ENCODE peak calls at places on chromosome 3, in nine cellular contexts. G is astrocyte of the spinal cord, T is BJ, J is choroid plexus epithelial cell, W is cardiac muscle cell, L is heart right ventricle, M is HCT116, H is stomach, Y is AG10803. V is an unnamed sample.

GRCh38 chr3:17188378-17188777 is 303.6 kb downstream of the PLCL2 start:
- DNase-seq in G (no peak), Y (no peak), J (no peak), W (no peak), H (no peak), L (no peak), T (no peak), M (no peak), V (no peak)

GRCh38 chr3:61894988-61895935 is 333.9 kb downstream of the PTPRG start:
- DNase-seq in T (peak), W (peak), J (peak), H (peak), L (no peak), Y (peak), G (peak), M (peak), V (peak)

GRCh38 chr3:111368061-111368460 is 173.9 kb upstream of the CD96 start:
- DNase-seq in J (peak), H (no peak), M (no peak), W (no peak), Y (peak), T (no peak), L (no peak), G (no peak), V (peak)

GRCh38 chr3:83514130-83514914 is 1444.5 kb upstream of the CADM2 start:
- DNase-seq in W (no peak), J (peak), T (no peak), G (peak), Y (no peak), L (no peak), H (no peak), M (no peak), V (no peak)

GRCh38 chr3:28922376-28922775 is 358.5 kb upstream of the RBMS3 start:
- DNase-seq in Y (no peak), M (no peak), J (no peak), G (no peak), L (no peak), W (no peak), H (no peak), T (no peak), V (no peak)

GRCh38 chr3:46397111-46397510 is 9.8 kb downstream of the CCR5AS start:
- DNase-seq in H (no peak), T (no peak), L (no peak), Y (no peak), J (no peak), G (no peak), M (no peak), W (no peak), V (no peak)

GRCh38 chr3:181105636-181106035 is 116.1 kb upstream of the DNAJC19 start:
- DNase-seq in H (no peak), W (no peak), M (no peak), Y (no peak), L (no peak), J (no peak), G (no peak), T (no peak), V (no peak)

GRCh38 chr3:31035681-31036080 is 141.2 kb upstream of the GADL1 start:
- DNase-seq in M (no peak), L (no peak), J (peak), W (no peak), Y (no peak), H (no peak), G (peak), T (no peak), V (no peak)

GRCh38 chr3:170418422-170419300 is at the start of gene CLDN11:
- DNase-seq in H (no peak), G (peak), Y (peak), M (no peak), T (no peak), J (peak), L (peak), W (peak), V (peak)

GRCh38 chr3:160860346-160860745 is 104.3 kb downstream of the PPM1L start:
- DNase-seq in L (no peak), H (no peak), Y (no peak), G (no peak), J (no peak), M (no peak), W (no peak), T (no peak), V (no peak)

GRCh38 chr3:130258532-130258952 is 86.9 kb upstream of the COL6A5 start:
- DNase-seq in L (no peak), G (no peak), H (no peak), T (no peak), W (peak), J (peak), Y (peak), M (no peak), V (peak)

GRCh38 chr3:28971156-28971555 is 309.7 kb upstream of the RBMS3 start:
- DNase-seq in J (no peak), M (no peak), L (no peak), W (peak), T (no peak), G (no peak), Y (no peak), H (no peak), V (no peak)

GRCh38 chr3:71991681-71992080 is 206.7 kb upstream of the PROK2 start:
- DNase-seq in G (no peak), J (no peak), M (no peak), W (no peak), H (no peak), Y (no peak), T (no peak), L (no peak), V (no peak)

GRCh38 chr3:15899438-15899837 is 101.7 kb upstream of the ANKRD28 start:
- DNase-seq in W (peak), Y (peak), M (peak), T (no peak), J (peak), H (no peak), G (peak), L (no peak), V (peak)

GRCh38 chr3:52345521-52346110 is 29.5 kb downstream of the DNAH1 start:
- DNase-seq in W (peak), L (no peak), M (no peak), H (no peak), T (no peak), G (no peak), J (no peak), Y (peak), V (no peak)

GRCh38 chr3:15241341-15241740 is 35.3 kb downstream of the CAPN7 start:
- DNase-seq in J (peak), H (no peak), Y (peak), L (no peak), G (no peak), W (peak), M (peak), T (no peak), V (no peak)

GRCh38 chr3:113258311-113258710 is 47.0 kb downstream of the BOC start:
- DNase-seq in H (no peak), W (no peak), L (no peak), Y (peak), T (no peak), G (no peak), M (no peak), J (no peak), V (no peak)

GRCh38 chr3:151107701-151108100 is 22.2 kb downstream of the MED12L start:
- DNase-seq in Y (no peak), H (no peak), W (no peak), T (no peak), M (no peak), L (no peak), G (no peak), J (no peak), V (no peak)

GRCh38 chr3:62876064-62876463 is 848 bp upstream of the CADPS start:
- DNase-seq in T (no peak), Y (peak), G (peak), W (peak), M (no peak), J (peak), L (peak), H (no peak), V (peak)

GRCh38 chr3:133871368-133872090 is 24.2 kb downstream of the RAB6B start:
- DNase-seq in Y (no peak), G (no peak), T (no peak), L (no peak), W (no peak), J (no peak), H (no peak), M (no peak), V (no peak)

GRCh38 chr3:56878046-56878445 is 76.3 kb upstream of the ARHGEF3 start:
- DNase-seq in T (no peak), L (no peak), J (peak), H (no peak), M (no peak), Y (no peak), W (peak), G (peak), V (no peak)

GRCh38 chr3:120348065-120348980 is 831 bp downstream of the LRRC58 start:
- DNase-seq in L (no peak), Y (peak), J (peak), H (no peak), G (peak), W (no peak), M (no peak), T (no peak), V (peak)

GRCh38 chr3:59994720-59995304 is 945.0 kb upstream of the CFAP20DC start:
- DNase-seq in L (no peak), Y (no peak), G (no peak), W (no peak), M (no peak), T (no peak), J (no peak), H (no peak), V (no peak)

GRCh38 chr3:137121704-137122314 is 164.0 kb downstream of the IL20RB start:
- DNase-seq in J (peak), M (peak), T (no peak), W (peak), H (no peak), Y (peak), G (peak), L (no peak), V (peak)

GRCh38 chr3:11411956-11412355 is 139.8 kb downstream of the ATG7 start:
- DNase-seq in M (no peak), L (no peak), H (no peak), W (no peak), G (no peak), T (no peak), Y (no peak), J (no peak), V (no peak)

GRCh38 chr3:160460033-160460432 is 10.4 kb upstream of the TRIM59 start:
- DNase-seq in J (no peak), H (no peak), M (no peak), L (no peak), T (no peak), W (no peak), G (no peak), Y (no peak), V (no peak)

GRCh38 chr3:126934149-126934548 is 48.8 kb upstream of the PLXNA1 start:
- DNase-seq in W (no peak), L (no peak), G (no peak), H (no peak), M (no peak), Y (no peak), J (no peak), T (no peak), V (peak)

GRCh38 chr3:59482001-59482400 is 432.2 kb upstream of the CFAP20DC start:
- DNase-seq in T (no peak), L (no peak), G (no peak), Y (peak), M (no peak), J (peak), W (no peak), H (no peak), V (no peak)

GRCh38 chr3:81643721-81644120 is 117.7 kb downstream of the GBE1 start:
- DNase-seq in Y (peak), G (peak), W (peak), M (peak), H (no peak), L (no peak), T (no peak), J (peak), V (peak)

GRCh38 chr3:115448856-115449255 is 174.5 kb upstream of the GAP43 start:
- DNase-seq in L (no peak), J (peak), T (no peak), G (no peak), M (no peak), W (peak), H (no peak), Y (peak), V (no peak)

GRCh38 chr3:183106635-183107034 is 7.3 kb upstream of the MCCC1 start:
- DNase-seq in H (no peak), J (no peak), W (no peak), L (no peak), M (no peak), Y (no peak), G (no peak), T (no peak), V (no peak)

GRCh38 chr3:58178528-58179234 is 32.1 kb downstream of the DNASE1L3 start:
- DNase-seq in T (no peak), Y (no peak), L (no peak), W (no peak), G (no peak), M (no peak), J (no peak), H (no peak), V (no peak)
- H3K4me3 ChIP-seq in T (no peak), Y (no peak), L (no peak), W (no peak), G (no peak), M (no peak), J (no peak), H (no peak), V (no peak)

GRCh38 chr3:109018828-109019227 is 65.1 kb upstream of the GUCA1C start:
- DNase-seq in H (no peak), W (no peak), L (no peak), M (no peak), G (no peak), T (no peak), J (no peak), Y (no peak), V (no peak)
- TF ChIP-seq CTCF in H (no peak), W (peak), L (no peak), M (no peak), G (no peak), T (peak), J (no peak), Y (peak), V (no peak)

GRCh38 chr3:106323586-106323985 is 454.8 kb upstream of the CBLB start:
- DNase-seq in Y (no peak), J (no peak), M (no peak), H (no peak), G (no peak), T (no peak), W (no peak), L (no peak), V (no peak)
- H3K4me3 ChIP-seq in Y (no peak), J (no peak), M (no peak), H (no peak), G (no peak), T (no peak), W (no peak), L (no peak), V (no peak)

DNA sequence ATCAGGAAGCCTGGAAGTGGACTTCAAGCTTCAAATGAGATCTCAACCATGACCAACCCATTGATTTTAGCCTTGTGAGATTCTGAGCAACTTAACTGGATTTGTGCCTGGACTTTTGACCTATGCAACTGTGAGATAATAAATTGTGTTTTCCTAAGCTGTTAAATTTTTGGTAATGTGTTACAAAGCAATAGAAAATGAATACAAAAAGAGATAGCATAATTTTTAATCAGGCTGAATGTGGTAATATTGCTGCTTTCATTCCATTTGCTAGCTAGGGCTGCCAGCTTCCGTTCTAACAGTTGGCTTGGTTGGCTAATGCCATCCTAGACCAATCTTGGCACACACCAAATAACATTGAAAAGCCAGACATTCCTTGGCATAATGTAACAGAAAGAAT is 12.2 kb downstream of the PROS1 start:
- DNase-seq in H (no peak), Y (no peak), G (no peak), T (no peak), L (no peak), W (no peak), J (no peak), M (no peak), V (no peak)
- TF ChIP-seq CTCF in H (no peak), Y (no peak), G (no peak), T (no peak), L (no peak), W (no peak), J (no peak), M (no peak), V (no peak)

GRCh38 chr3:48595526-48596121 is 495 bp upstream of the COL7A1 start:
- DNase-seq in L (peak), G (peak), M (no peak), W (peak), Y (peak), J (peak), T (peak), H (peak), V (peak)
- H3K4me3 ChIP-seq in L (no peak), G (peak), M (no peak), W (no peak), Y (peak), J (peak), T (peak), H (peak), V (peak)

GRCh38 chr3:184551103-184551502 is 10.5 kb upstream of the EPHB3 start:
- DNase-seq in G (no peak), H (no peak), W (no peak), M (no peak), L (no peak), J (no peak), Y (no peak), T (no peak), V (no peak)

GRCh38 chr3:184552863-184553262 is 8.7 kb upstream of the EPHB3 start:
- DNase-seq in L (no peak), W (no peak), J (no peak), H (no peak), G (no peak), Y (no peak), M (no peak), T (no peak), V (no peak)

GRCh38 chr3:184551614-184552256 is 9.8 kb upstream of the EPHB3 start:
- DNase-seq in T (no peak), H (no peak), Y (no peak), M (no peak), L (no peak), W (no peak), G (no peak), J (no peak), V (no peak)

GRCh38 chr3:184552296-184552695 is 9.3 kb upstream of the EPHB3 start:
- DNase-seq in W (no peak), Y (no peak), M (no peak), H (no peak), T (no peak), J (no peak), L (no peak), G (no peak), V (no peak)

DNA sequence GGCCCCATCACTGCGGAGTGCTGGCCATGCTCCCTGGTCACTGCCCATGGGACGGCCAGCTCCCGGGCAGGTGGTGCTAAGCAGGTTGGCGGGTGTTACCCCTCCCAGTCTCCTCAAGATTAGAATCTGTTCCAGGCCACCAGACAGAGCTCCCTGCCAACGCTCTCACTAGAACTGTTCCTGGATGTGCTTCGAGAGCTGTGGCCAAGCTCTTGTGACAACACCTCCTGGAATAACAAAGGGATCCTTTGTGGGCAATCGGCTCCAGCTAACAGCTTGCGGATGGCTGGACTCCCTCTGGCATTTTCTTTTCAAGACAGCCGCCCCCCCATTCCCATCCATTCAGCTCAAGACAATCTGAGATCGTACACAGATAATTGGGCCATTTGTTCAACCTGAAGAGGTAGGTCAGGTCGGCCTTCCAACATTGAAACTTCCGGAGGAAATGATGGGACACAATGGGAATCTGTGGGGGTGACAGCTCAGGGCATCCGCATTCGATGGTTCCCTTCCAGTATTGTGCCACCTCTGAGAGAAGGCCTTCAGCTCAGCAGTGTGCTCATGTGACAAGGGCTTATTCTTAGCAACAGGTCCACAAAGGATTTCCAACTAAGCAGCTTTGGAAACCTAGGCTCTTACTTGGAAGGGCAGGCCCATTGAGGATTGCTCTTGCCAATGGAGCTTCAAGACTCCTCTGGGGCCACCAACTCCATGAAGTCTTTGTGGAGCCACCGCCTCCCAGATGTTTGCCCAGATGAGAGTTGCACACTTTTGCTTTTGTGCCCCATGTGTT is 11.6 kb upstream of the EPHB3 start:
- DNase-seq in T (no peak), L (no peak), W (no peak), G (no peak), Y (no peak), J (no peak), M (no peak), H (peak), V (no peak)
- TF ChIP-seq CTCF in T (no peak), L (no peak), W (no peak), G (no peak), Y (no peak), J (no peak), M (no peak), H (no peak), V (no peak)

GRCh38 chr3:13608969-13609725 is 60.2 kb downstream of the FBLN2 start:
- DNase-seq in Y (no peak), L (no peak), T (no peak), H (no peak), W (no peak), G (no peak), M (no peak), J (no peak), V (no peak)
- H3K4me3 ChIP-seq in Y (no peak), L (no peak), T (no peak), H (no peak), W (no peak), G (no peak), M (no peak), J (no peak), V (no peak)

DNA sequence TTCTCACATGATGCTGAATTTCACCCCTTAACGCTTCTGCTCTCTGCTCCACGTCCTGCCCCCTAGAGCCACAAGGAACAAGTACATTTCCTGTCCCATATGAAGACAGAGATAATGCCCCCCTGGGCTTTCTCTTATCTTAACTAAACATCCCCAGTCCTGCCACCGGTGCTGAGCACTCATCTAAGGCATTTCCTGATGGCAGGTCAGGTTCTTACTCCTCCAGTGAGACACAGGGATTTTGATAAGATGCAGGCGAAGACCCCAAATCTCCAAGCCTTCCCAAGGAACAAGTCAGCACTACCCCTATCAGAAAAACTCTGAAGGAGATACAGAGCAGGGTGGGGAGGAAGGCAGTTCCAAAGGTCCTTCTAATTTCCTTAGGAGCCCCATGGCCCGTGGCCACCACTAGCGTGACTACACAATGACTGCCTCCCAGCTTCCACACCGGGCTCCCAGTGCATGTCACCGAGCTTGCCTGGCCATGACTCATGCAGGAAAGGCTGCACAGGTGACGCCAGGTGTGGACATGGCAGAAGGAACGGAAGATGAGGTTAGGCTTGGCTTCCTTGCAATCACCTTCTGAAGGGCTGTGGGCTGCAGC is 152.9 kb downstream of the XXYLT1 start:
- DNase-seq in H (peak), G (no peak), J (peak), M (peak), L (no peak), T (no peak), Y (no peak), W (peak), V (peak)
- TF ChIP-seq CTCF in H (no peak), G (peak), J (peak), M (peak), L (no peak), T (peak), Y (peak), W (peak), V (peak)

V was measured in fibroblast of villous mesenchyme.